ENCODE peak calls at places on chromosomes 7 and 10, in eight cellular contexts. K is DMS153; Y is cortex of kidney; N is lung microvascular endothelial cell; B is PC-3; Z is T follicular helper cell; X is HCT116; O is activated T-helper 9 cell treated with anti-CD3 and anti-CD28 coated beads, Interleukin-2, amount 50 U/mL, for 16 hours. H is an unnamed sample.

GRCh38 chr7:47474937-47475879 is 106.7 kb downstream of the TNS3 start:
- DNase-seq in K (peak), X (peak), B (peak), N (peak), O (no peak), Z (no peak), Y (no peak), H (peak)

GRCh38 chr10:7507887-7508726 is 97.3 kb upstream of the SFMBT2 start:
- DNase-seq in O (no peak), X (no peak), B (no peak), N (no peak), Y (no peak), K (no peak), Z (no peak), H (no peak)

GRCh38 chr7:66902844-66903180 is 18.2 kb upstream of the TMEM248 start:
- DNase-seq in Z (no peak), X (no peak), N (no peak), K (no peak), B (no peak), O (no peak), Y (no peak), H (no peak)

GRCh38 chr10:73159038-73159648 is 8.7 kb downstream of the ECD start:
- DNase-seq in O (peak), Y (no peak), N (peak), K (peak), Z (peak), B (peak), X (no peak), H (no peak)

GRCh38 chr10:75475470-75476182 is 44.2 kb downstream of the LRMDA start:
- DNase-seq in X (no peak), B (no peak), N (no peak), K (no peak), Y (no peak), Z (no peak), O (no peak), H (no peak)

GRCh38 chr7:54259185-54259584 is 283.0 kb upstream of the VSTM2A start:
- DNase-seq in O (no peak), B (no peak), Y (no peak), Z (no peak), X (no peak), N (no peak), K (no peak), H (no peak)

GRCh38 chr10:27504897-27505457 is 873 bp downstream of the RAB18 start:
- DNase-seq in Z (no peak), N (peak), B (no peak), X (no peak), O (no peak), K (no peak), Y (no peak), H (no peak)

GRCh38 chr10:101221479-101222246 is 7.6 kb downstream of the LBX1 start:
- DNase-seq in K (no peak), O (no peak), N (no peak), Z (no peak), Y (no peak), B (no peak), X (no peak), H (no peak)

GRCh38 chr7:157559596-157560257 is 222.9 kb downstream of the DNAJB6 start:
- DNase-seq in K (no peak), B (no peak), X (no peak), Y (no peak), N (no peak), O (no peak), Z (no peak), H (peak)

GRCh38 chr7:131328387-131329175 is 905 bp downstream of the MKLN1 start:
- DNase-seq in O (no peak), X (no peak), Y (no peak), N (peak), Z (no peak), K (no peak), B (peak), H (no peak)

GRCh38 chr7:42426163-42426562 is 189.2 kb upstream of the GLI3 start:
- DNase-seq in B (peak), N (no peak), Y (no peak), Z (no peak), K (no peak), X (no peak), O (no peak), H (no peak)

GRCh38 chr7:138981332-138982203 is at the start of gene KIAA1549:
- DNase-seq in K (peak), O (peak), Z (peak), B (peak), N (peak), X (peak), Y (peak), H (peak)

GRCh38 chr10:26829810-26830515 is 30.8 kb downstream of the ABI1 start:
- DNase-seq in K (no peak), Z (no peak), O (no peak), N (no peak), B (no peak), Y (no peak), X (no peak), H (no peak)

GRCh38 chr10:28676297-28676967 is 889 bp upstream of the BAMBI start:
- DNase-seq in X (no peak), Z (no peak), N (peak), K (no peak), O (peak), B (no peak), Y (no peak), H (peak)

H was measured in Right ventricle myocardium inferior.